ENCODE peak calls at places on chromosome 7, in five cellular contexts. U, E, T, L and V are unnamed samples.

GRCh38 chr7:30920584-30921539 is 9.2 kb downstream of the AQP1 start:
- DNase-seq in U (peak; percentile 27), T (no peak), L (peak; percentile 63), E (peak; percentile 49), V (no peak)

GRCh38 chr7:26658080-26658697 is 206.2 kb downstream of the SKAP2 start:
- DNase-seq in U (no peak), T (no peak), L (no peak), E (no peak), V (no peak)

GRCh38 chr7:88020953-88021650 is 87.1 kb downstream of the ADAM22 start:
- DNase-seq in U (no peak), T (no peak), L (no peak), E (no peak), V (peak; percentile 13)

GRCh38 chr7:122304996-122305421 is 459 bp upstream of the FEZF1 start:
- DNase-seq in T (no peak), L (no peak), U (no peak), E (no peak), V (no peak)

GRCh38 chr7:76269895-76270294 is 32.6 kb upstream of the HSPB1 start:
- DNase-seq in U (no peak), E (no peak), L (no peak), T (no peak), V (no peak)

GRCh38 chr7:154906201-154906600 is 96.7 kb downstream of the PAXIP1 start:
- DNase-seq in E (no peak), U (no peak), L (no peak), T (no peak), V (no peak)

GRCh38 chr7:72190166-72190565 is 222.0 kb downstream of the CALN1 start:
- DNase-seq in U (no peak), E (no peak), T (no peak), L (no peak), V (no peak)

GRCh38 chr7:104529567-104529966 is 201.2 kb downstream of the LHFPL3 start:
- DNase-seq in E (no peak), U (no peak), T (no peak), L (no peak), V (no peak)

GRCh38 chr7:22356855-22357310 is at the start of gene RAPGEF5:
- DNase-seq in U (no peak), T (no peak), E (no peak), L (no peak), V (peak; percentile 10)

GRCh38 chr7:131038153-131038552 is 289.5 kb upstream of the MKLN1 start:
- DNase-seq in L (no peak), U (no peak), T (no peak), E (no peak), V (no peak)
- TF ChIP-seq POLR2A in L (no peak), U (no peak), T (no peak), E (no peak), V (no peak)

GRCh38 chr7:115559877-115560276 is 470.7 kb downstream of the TFEC start:
- DNase-seq in L (no peak), E (no peak), T (no peak), U (no peak), V (no peak)
- TF ChIP-seq CEBPB in L (no peak), E (no peak), T (no peak), U (no peak), V (no peak)

GRCh38 chr7:120274899-120275298 is 1.9 kb downstream of the KCND2 start:
- DNase-seq in L (no peak), E (no peak), T (no peak), U (no peak), V (no peak)
- TF ChIP-seq POLR2A in L (no peak), E (no peak), T (no peak), U (no peak), V (no peak)

GRCh38 chr7:18474944-18475343 is 20.6 kb upstream of the HDAC9 start:
- DNase-seq in L (no peak), T (no peak), E (no peak), U (no peak), V (no peak)
- TF ChIP-seq CEBPB in L (no peak), T (no peak), E (no peak), U (no peak), V (no peak)